ENCODE peak calls at places on chromosomes 16 and 17, in seven cellular contexts. L, W, Y, T, K, S and R are unnamed samples.

GRCh38 chr17:36793976-36794375 is 143.3 kb upstream of the LHX1 start:
- DNase-seq in L (no peak), W (no peak), Y (no peak), T (no peak), K (no peak), S (no peak), R (no peak)

GRCh38 chr16:14193316-14193871 is 122.3 kb downstream of the MRTFB start:
- DNase-seq in L (no peak), W (no peak), Y (no peak), T (no peak), K (no peak), S (peak), R (peak)

GRCh38 chr17:2925011-2925410 is 128.8 kb downstream of the RAP1GAP2 start:
- DNase-seq in L (no peak), W (no peak), Y (no peak), T (no peak), K (no peak), S (no peak), R (no peak)

GRCh38 chr16:70685938-70686375 is at the start of gene MTSS2:
- DNase-seq in L (peak), W (peak), Y (peak), T (peak), K (peak), S (no peak), R (peak)

GRCh38 chr17:79223953-79224352 is 149.3 kb downstream of the ENGASE start:
- DNase-seq in L (no peak), W (no peak), Y (no peak), T (no peak), K (no peak), S (no peak), R (no peak)

GRCh38 chr16:74898667-74899066 is 86.3 kb downstream of the WDR59 start:
- DNase-seq in L (no peak), W (no peak), Y (no peak), T (no peak), K (no peak), S (no peak), R (no peak)

GRCh38 chr17:7266784-7267183 is 4.5 kb upstream of the CLDN7 start:
- DNase-seq in L (peak), W (no peak), Y (peak), T (no peak), K (no peak), S (no peak), R (no peak)

GRCh38 chr17:74147436-74147835 is 56.0 kb upstream of the RPL38 start:
- DNase-seq in L (no peak), W (no peak), Y (no peak), T (no peak), K (no peak), S (no peak), R (no peak)

GRCh38 chr16:64478258-64478906 is 643.5 kb downstream of the CDH11 start:
- DNase-seq in L (peak), W (peak), Y (peak), T (no peak), K (no peak), S (no peak), R (no peak)

GRCh38 chr17:40373324-40373723 is 8.8 kb upstream of the GJD3 start:
- DNase-seq in L (no peak), W (no peak), Y (peak), T (no peak), K (no peak), S (no peak), R (no peak)

GRCh38 chr16:25151996-25152395 is 40.5 kb downstream of the LCMT1 start:
- DNase-seq in L (no peak), W (peak), Y (peak), T (no peak), K (peak), S (no peak), R (no peak)

GRCh38 chr17:16406742-16407674 is 8.4 kb upstream of the TRPV2 start:
- DNase-seq in L (peak), W (peak), Y (peak), T (peak), K (no peak), S (no peak), R (peak)

GRCh38 chr16:15952265-15952711 is 2.9 kb downstream of the ABCC1 start:
- DNase-seq in L (no peak), W (no peak), Y (peak), T (no peak), K (no peak), S (no peak), R (no peak)

GRCh38 chr16:3498988-3499387 is 1.8 kb upstream of the CLUAP1 start:
- DNase-seq in L (no peak), W (no peak), Y (no peak), T (no peak), K (no peak), S (no peak), R (no peak)

DNA sequence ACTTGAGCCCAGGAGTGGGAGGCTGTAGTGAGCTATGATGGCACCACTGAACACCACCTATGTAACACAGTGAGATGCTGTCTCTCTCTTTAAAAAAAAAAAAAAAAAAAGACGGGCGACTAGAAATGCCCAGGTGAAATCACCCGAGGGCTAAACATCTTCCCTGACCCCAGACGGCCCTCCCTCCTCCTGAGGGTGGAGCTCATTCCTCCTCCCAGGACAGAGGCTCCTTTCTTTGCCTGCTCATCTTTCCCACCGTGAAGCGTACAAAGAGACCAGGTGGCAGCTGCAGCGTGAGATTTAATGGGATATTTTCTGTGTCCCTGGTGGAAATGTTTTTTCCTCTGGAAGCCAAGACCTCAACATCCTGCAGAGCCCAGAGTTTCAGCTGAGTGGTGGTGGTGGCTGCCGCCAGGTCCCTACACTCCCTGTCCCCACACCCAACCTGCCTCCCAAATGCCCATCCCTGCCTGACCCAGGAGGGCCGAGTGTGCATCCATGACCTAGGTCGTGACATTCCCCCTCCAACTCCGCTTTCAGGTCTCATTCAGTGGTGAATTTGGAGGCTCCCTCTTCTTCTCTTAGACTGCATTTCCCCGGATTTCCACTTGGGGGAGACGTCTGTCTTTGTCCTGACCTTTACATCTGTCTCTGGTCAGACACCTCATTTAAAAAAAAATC is 14.4 kb upstream of the GPRC5B start:
- DNase-seq in L (peak), W (peak), Y (peak), T (peak), K (peak), S (peak), R (peak)
- H3K4me2 ChIP-seq in L (no peak), W (no peak), Y (no peak), T (peak), K (peak), S (no peak), R (peak)

DNA sequence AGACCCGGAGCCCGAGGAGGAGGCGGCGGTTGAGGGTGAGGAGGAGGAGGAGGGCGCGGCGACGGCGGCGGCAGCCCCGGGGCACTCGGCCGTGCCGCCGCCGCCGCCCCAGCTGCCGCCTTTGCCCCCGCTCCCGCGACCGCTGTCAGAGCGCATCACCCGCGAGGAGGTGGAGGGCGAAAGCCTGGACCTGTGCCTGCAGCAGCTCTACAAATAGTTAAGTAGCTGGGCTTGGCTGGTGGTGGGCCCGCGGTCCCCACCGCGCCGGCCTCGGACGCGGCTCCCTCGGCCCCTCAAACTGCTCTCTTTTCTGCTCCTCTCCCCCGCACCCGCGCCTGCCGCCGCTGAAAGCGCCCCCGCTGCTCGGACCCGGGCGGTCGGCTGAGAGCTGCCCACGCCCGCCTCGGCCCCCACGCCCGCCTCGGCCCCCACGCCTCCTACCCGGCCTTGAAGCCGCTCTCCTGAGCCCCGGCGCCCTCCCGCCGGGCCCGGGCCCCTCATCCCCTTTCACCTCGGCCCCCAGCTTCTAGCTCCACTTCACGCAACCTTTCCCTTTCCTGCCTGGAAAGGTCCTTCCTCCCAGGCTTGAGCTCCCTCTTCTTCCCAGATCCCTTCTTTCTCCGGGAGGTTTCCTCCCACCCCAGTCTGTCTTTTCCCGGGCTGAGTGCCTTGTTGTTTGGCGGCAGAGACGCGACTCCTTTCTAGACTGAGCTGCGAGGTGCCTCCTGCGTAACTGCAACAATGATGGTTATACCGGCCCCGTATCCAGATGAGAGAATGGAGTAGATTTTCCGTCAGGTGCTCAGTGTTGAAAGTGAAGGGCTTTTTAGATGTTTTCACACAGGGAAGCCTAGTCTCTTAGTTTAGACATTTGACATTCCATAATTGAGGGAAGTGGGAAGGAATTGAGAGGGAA is 850 bp downstream of the PPM1E start:
- DNase-seq in L (peak), W (no peak), Y (peak), T (peak), K (no peak), S (peak), R (peak)
- TF ChIP-seq EZH2phosphoT487 in L (no peak), W (peak), Y (peak), T (no peak), K (no peak), S (peak), R (no peak)

GRCh38 chr16:88316941-88317618 is 65.7 kb upstream of the ZNF469 start:
- DNase-seq in L (no peak), W (no peak), Y (peak), T (no peak), K (no peak), S (no peak), R (no peak)

GRCh38 chr16:88316151-88316550 is 66.6 kb upstream of the ZNF469 start:
- DNase-seq in L (no peak), W (no peak), Y (no peak), T (no peak), K (no peak), S (no peak), R (no peak)

GRCh38 chr16:88315543-88316105 is 67.1 kb upstream of the ZNF469 start:
- DNase-seq in L (peak), W (peak), Y (peak), T (no peak), K (peak), S (no peak), R (no peak)

GRCh38 chr16:88312732-88313131 is 70.0 kb upstream of the ZNF469 start:
- DNase-seq in L (no peak), W (no peak), Y (no peak), T (no peak), K (no peak), S (no peak), R (no peak)

GRCh38 chr16:88314991-88315542 is 67.7 kb upstream of the ZNF469 start:
- DNase-seq in L (no peak), W (no peak), Y (no peak), T (no peak), K (no peak), S (no peak), R (no peak)
- H3K4me2 ChIP-seq in L (peak), W (peak), Y (no peak), T (no peak), K (peak), S (no peak), R (no peak)

GRCh38 chr16:19289805-19290490 is 4.4 kb downstream of the CLEC19A start:
- DNase-seq in L (no peak), W (no peak), Y (no peak), T (peak), K (no peak), S (no peak), R (peak)
- TF ChIP-seq EZH2phosphoT487 in L (no peak), W (no peak), Y (no peak), T (no peak), K (no peak), S (no peak), R (no peak)